ENCODE peak calls at places on chromosome 22, in nine cellular contexts. A is OCI-M1, N is brain microvascular endothelial cell, M is GM13977, T is tibial nerve, S is A673, U is left ventricle myocardium inferior, D is NCI-H748 treated with DMSO at 0.1 percent for 48 hours, G is mammary epithelial cell. Q is an unnamed sample.

GRCh38 chr22:25987948-25988347 is 181.3 kb upstream of the SEZ6L start:
- DNase-seq in A (peak), N (no peak), M (peak), T (no peak), S (peak), U (no peak), D (no peak), G (no peak), Q (no peak)

GRCh38 chr22:49666146-49666809 is 161.4 kb downstream of the BRD1 start:
- DNase-seq in A (peak), N (no peak), M (no peak), T (no peak), S (no peak), U (no peak), D (no peak), G (no peak), Q (no peak)

GRCh38 chr22:44702479-44703219 is 645 bp downstream of the PRR5 start:
- DNase-seq in A (no peak), N (peak), M (no peak), T (no peak), S (peak), U (no peak), D (no peak), G (peak), Q (peak)

GRCh38 chr22:30193031-30193794 is 53.3 kb downstream of the LIF start:
- DNase-seq in A (no peak), N (no peak), M (no peak), T (no peak), S (no peak), U (no peak), D (no peak), G (no peak), Q (no peak)

GRCh38 chr22:45129703-45130524 is 33.8 kb upstream of the NUP50 start:
- DNase-seq in A (no peak), N (no peak), M (no peak), T (no peak), S (no peak), U (no peak), D (no peak), G (no peak), Q (no peak)

GRCh38 chr22:44211946-44212930 is 31.5 kb downstream of the PARVG start:
- DNase-seq in A (no peak), N (no peak), M (no peak), T (no peak), S (no peak), U (no peak), D (no peak), G (no peak), Q (peak)

GRCh38 chr22:31532060-31532459 is 35.7 kb downstream of the SFI1 start:
- DNase-seq in A (no peak), N (no peak), M (no peak), T (no peak), S (no peak), U (no peak), D (no peak), G (no peak), Q (no peak)

GRCh38 chr22:30270841-30271240 is 4.2 kb upstream of the OSM start:
- DNase-seq in A (no peak), N (peak), M (no peak), T (no peak), S (no peak), U (peak), D (no peak), G (no peak), Q (peak)

GRCh38 chr22:18118345-18118915 is 7.8 kb downstream of the TUBA8 start:
- DNase-seq in A (no peak), N (no peak), M (no peak), T (no peak), S (no peak), U (no peak), D (no peak), G (no peak), Q (no peak)

GRCh38 chr22:46308283-46308988 is 11.8 kb downstream of the GTSE1 start:
- DNase-seq in A (no peak), N (no peak), M (no peak), T (no peak), S (no peak), U (no peak), D (no peak), G (no peak), Q (no peak)

GRCh38 chr22:39239561-39240423 is 5.0 kb downstream of the PDGFB start:
- DNase-seq in A (no peak), N (no peak), M (no peak), T (no peak), S (no peak), U (no peak), D (peak), G (peak), Q (no peak)

GRCh38 chr22:45329536-45329936 is 19.8 kb downstream of the FAM118A start:
- DNase-seq in A (no peak), N (no peak), M (no peak), T (no peak), S (no peak), U (peak), D (no peak), G (no peak), Q (peak)

GRCh38 chr22:47437110-47437509 is 674.7 kb downstream of the TBC1D22A start:
- DNase-seq in A (no peak), N (no peak), M (no peak), T (no peak), S (no peak), U (no peak), D (no peak), G (no peak), Q (no peak)

GRCh38 chr22:31346733-31347250 is 646 bp upstream of the PATZ1 start:
- DNase-seq in A (peak), N (no peak), M (no peak), T (peak), S (peak), U (peak), D (peak), G (peak), Q (peak)

GRCh38 chr22:25759825-25760231 is 17.8 kb downstream of the MYO18B start:
- DNase-seq in A (peak), N (peak), M (no peak), T (no peak), S (peak), U (no peak), D (no peak), G (peak), Q (no peak)

GRCh38 chr22:48501231-48501750 is 1326.4 kb downstream of the BRD1 start:
- DNase-seq in A (no peak), N (no peak), M (no peak), T (no peak), S (no peak), U (no peak), D (no peak), G (no peak), Q (no peak)

GRCh38 chr22:37186228-37186996 is 1.6 kb downstream of the C1QTNF6 start:
- DNase-seq in A (peak), N (peak), M (peak), T (no peak), S (peak), U (peak), D (no peak), G (peak), Q (peak)

GRCh38 chr22:46229701-46230100 is 20.4 kb downstream of the CDPF1 start:
- DNase-seq in A (no peak), N (no peak), M (no peak), T (no peak), S (no peak), U (no peak), D (no peak), G (no peak), Q (no peak)

GRCh38 chr22:25159028-25159427 is 40.6 kb upstream of the CRYBB3 start:
- DNase-seq in A (no peak), N (peak), M (no peak), T (no peak), S (peak), U (no peak), D (no peak), G (no peak), Q (no peak)

GRCh38 chr22:29096736-29097669 is 24.2 kb downstream of the KREMEN1 start:
- DNase-seq in A (peak), N (no peak), M (no peak), T (no peak), S (no peak), U (no peak), D (no peak), G (no peak), Q (no peak)

GRCh38 chr22:38423512-38424503 is 31.2 kb downstream of the KCNJ4 start:
- DNase-seq in A (no peak), N (no peak), M (no peak), T (no peak), S (no peak), U (no peak), D (no peak), G (no peak), Q (peak)

GRCh38 chr22:38863531-38864131 is 8.4 kb downstream of the CBX6 start:
- DNase-seq in A (no peak), N (no peak), M (no peak), T (no peak), S (no peak), U (no peak), D (no peak), G (no peak), Q (peak)

GRCh38 chr22:17792289-17792688 is 18.0 kb upstream of the BID start:
- DNase-seq in A (no peak), N (no peak), M (no peak), T (no peak), S (no peak), U (no peak), D (no peak), G (no peak), Q (no peak)

GRCh38 chr22:29216873-29217666 is 11.4 kb downstream of the EMID1 start:
- DNase-seq in A (no peak), N (no peak), M (no peak), T (no peak), S (no peak), U (no peak), D (no peak), G (peak), Q (no peak)

GRCh38 chr22:39309881-39310714 is 9.3 kb downstream of the RPL3 start:
- DNase-seq in A (no peak), N (peak), M (no peak), T (no peak), S (peak), U (no peak), D (no peak), G (peak), Q (no peak)

GRCh38 chr22:39298194-39298987 is 21.0 kb downstream of the RPL3 start:
- DNase-seq in A (no peak), N (no peak), M (no peak), T (no peak), S (no peak), U (no peak), D (no peak), G (no peak), Q (no peak)

GRCh38 chr22:50346415-50346945 is 3.4 kb downstream of the PPP6R2 start:
- DNase-seq in A (no peak), N (no peak), M (no peak), T (no peak), S (no peak), U (no peak), D (no peak), G (no peak), Q (no peak)

GRCh38 chr22:17842386-17842785 is 68.1 kb upstream of the BID start:
- DNase-seq in A (peak), N (no peak), M (no peak), T (no peak), S (no peak), U (no peak), D (no peak), G (no peak), Q (peak)

GRCh38 chr22:26621663-26622062 is at the start of gene CRYBA4:
- DNase-seq in A (no peak), N (no peak), M (no peak), T (no peak), S (no peak), U (no peak), D (no peak), G (no peak), Q (no peak)

GRCh38 chr22:46042786-46043185 is 65.8 kb upstream of the WNT7B start:
- DNase-seq in A (no peak), N (no peak), M (no peak), T (no peak), S (no peak), U (peak), D (no peak), G (peak), Q (no peak)

GRCh38 chr22:46748948-46749681 is 11.1 kb upstream of the CERK start:
- DNase-seq in A (no peak), N (no peak), M (no peak), T (no peak), S (no peak), U (no peak), D (no peak), G (no peak), Q (no peak)

GRCh38 chr22:24985824-24986214 is 33.3 kb downstream of the KIAA1671 start:
- DNase-seq in A (no peak), N (peak), M (no peak), T (no peak), S (peak), U (no peak), D (no peak), G (peak), Q (no peak)

GRCh38 chr22:38724926-38725571 is 19.3 kb downstream of the GTPBP1 start:
- DNase-seq in A (peak), N (peak), M (no peak), T (no peak), S (peak), U (no peak), D (no peak), G (peak), Q (no peak)

GRCh38 chr22:37797874-37798500 is 9.7 kb upstream of the GCAT start:
- DNase-seq in A (no peak), N (no peak), M (no peak), T (no peak), S (no peak), U (no peak), D (no peak), G (no peak), Q (no peak)

GRCh38 chr22:27032121-27032761 is 374.9 kb downstream of the MIAT start:
- DNase-seq in A (no peak), N (no peak), M (no peak), T (no peak), S (no peak), U (no peak), D (no peak), G (no peak), Q (no peak)

GRCh38 chr22:17836977-17837742 is 62.9 kb upstream of the BID start:
- DNase-seq in A (no peak), N (no peak), M (no peak), T (no peak), S (no peak), U (no peak), D (no peak), G (no peak), Q (no peak)

GRCh38 chr22:39765029-39765428 is 128.5 kb downstream of the ENTHD1 start:
- DNase-seq in A (no peak), N (no peak), M (no peak), T (no peak), S (no peak), U (no peak), D (no peak), G (no peak), Q (no peak)